ENCODE peak calls at places on chromosomes 4 and X, in nine cellular contexts. Z is upper lobe of right lung; J is cardiac muscle cell; L is heart right ventricle; G is CD8-positive, alpha-beta T cell; C is HCT116; O is IMR-90; B is fibroblast of lung; R is CD8-positive, alpha-beta memory T cell. Q is an unnamed sample. For H3K36me3, the result is how much of the 10 kb centered on the place peaks cover.

GRCh38 chr4:174882317-174882992 is 35.7 kb upstream of the ADAM29 start:
- DNase-seq in Z (no peak), J (no peak), L (no peak), G (no peak), C (no peak), O (no peak), B (no peak), R (no peak), Q (no peak)

GRCh38 chr4:17286737-17287460 is 225.0 kb downstream of the QDPR start:
- DNase-seq in Z (no peak), J (no peak), L (no peak), G (no peak), C (no peak), O (no peak), B (no peak), R (no peak), Q (no peak)

GRCh38 chrX:99078301-99078700 is 1331.8 kb downstream of the PCDH19 start:
- DNase-seq in Z (no peak), J (no peak), L (no peak), G (no peak), C (no peak), O (no peak), B (no peak), R (no peak), Q (no peak)

GRCh38 chr4:123446791-123447474 is 50.3 kb downstream of the SPRY1 start:
- DNase-seq in Z (no peak), J (peak), L (no peak), G (no peak), C (no peak), O (no peak), B (no peak), R (no peak), Q (no peak)

GRCh38 chrX:70426286-70427278 is 3.5 kb downstream of the GDPD2 start:
- DNase-seq in Z (no peak), J (no peak), L (no peak), G (no peak), C (no peak), O (no peak), B (no peak), R (no peak), Q (no peak)

GRCh38 chrX:48046846-48047245 is 24.6 kb downstream of the ZNF630 start:
- DNase-seq in Z (no peak), J (no peak), L (no peak), G (no peak), C (no peak), O (no peak), B (no peak), R (no peak), Q (no peak)

GRCh38 chrX:68833448-68833805 is 4.6 kb downstream of the EFNB1 start:
- DNase-seq in Z (no peak), J (no peak), L (no peak), G (no peak), C (no peak), O (no peak), B (no peak), R (no peak), Q (no peak)

GRCh38 chrX:87517571-87518141 is at the start of gene KLHL4:
- DNase-seq in Z (no peak), J (peak), L (no peak), G (no peak), C (no peak), O (peak), B (peak), R (no peak), Q (peak)

GRCh38 chr4:5024673-5025072 is 5.4 kb upstream of the CYTL1 start:
- DNase-seq in Z (no peak), J (no peak), L (no peak), G (no peak), C (no peak), O (no peak), B (no peak), R (no peak), Q (no peak)

GRCh38 chrX:150060406-150060805 is 122.1 kb upstream of the EOLA2 start:
- DNase-seq in Z (no peak), J (no peak), L (no peak), G (no peak), C (no peak), O (peak), B (peak), R (no peak), Q (no peak)

GRCh38 chr4:100391086-100391485 is 126.7 kb downstream of the EMCN start:
- DNase-seq in Z (no peak), J (no peak), L (no peak), G (no peak), C (no peak), O (no peak), B (no peak), R (no peak), Q (no peak)

GRCh38 chrX:103248553-103248952 is 6.4 kb downstream of the TCEAL8 start:
- DNase-seq in Z (no peak), J (peak), L (no peak), G (no peak), C (peak), O (peak), B (peak), R (no peak), Q (no peak)

GRCh38 chr4:109657854-109658253 is 45.4 kb downstream of the CASP6 start:
- DNase-seq in Z (no peak), J (no peak), L (no peak), G (no peak), C (no peak), O (no peak), B (no peak), R (no peak), Q (no peak)

GRCh38 chrX:120585702-120586101 is 18.2 kb upstream of the MCTS1 start:
- DNase-seq in Z (no peak), J (no peak), L (no peak), G (no peak), C (no peak), O (no peak), B (no peak), R (no peak), Q (no peak)

DNA sequence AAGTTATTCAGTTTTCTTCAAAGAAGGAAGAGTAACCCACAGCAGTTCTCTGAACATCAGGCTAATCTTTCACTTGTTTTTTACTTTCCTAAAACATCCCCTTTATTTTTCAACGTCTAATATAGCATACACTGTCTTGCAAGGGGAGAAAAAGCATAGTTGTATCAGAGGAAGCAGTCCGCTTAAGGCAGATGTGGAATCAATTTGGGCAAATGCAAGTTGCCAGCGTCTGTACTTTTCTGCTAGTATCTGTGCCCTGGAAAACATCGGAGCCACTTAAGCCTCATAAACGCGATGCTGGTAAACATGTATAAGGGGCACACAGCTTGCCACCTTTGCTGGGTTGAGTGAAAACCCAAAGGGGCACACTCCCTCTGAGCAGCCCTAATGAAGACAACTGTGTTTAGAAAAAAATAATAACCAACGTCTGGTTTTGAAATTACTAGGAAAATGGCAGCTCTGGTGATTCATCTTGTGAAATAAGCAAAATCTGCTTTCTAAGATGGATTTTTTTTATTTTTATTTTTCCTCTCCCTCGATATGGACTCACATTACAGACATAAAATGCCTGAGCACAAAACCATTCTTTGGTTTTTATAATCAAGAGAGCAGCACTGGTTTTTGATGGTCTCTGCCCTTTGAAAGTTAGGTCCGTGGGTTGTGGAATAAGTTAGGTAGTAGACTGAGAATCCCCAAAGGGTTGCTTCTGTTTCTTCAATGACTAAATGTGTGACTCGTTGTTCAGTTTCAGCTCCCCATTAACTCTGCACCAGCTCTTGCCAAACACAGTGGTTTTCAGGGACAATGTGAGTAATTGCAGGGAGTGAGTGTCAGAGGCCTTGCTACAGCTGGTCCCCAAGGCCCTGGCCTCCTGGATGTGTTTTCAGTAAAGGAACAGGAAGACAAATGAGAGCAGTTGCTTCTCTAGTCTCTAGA is 24.5 kb downstream of the SMIM20 start:
- DNase-seq in Z (no peak), J (no peak), L (peak), G (no peak), C (no peak), O (peak), B (peak), R (no peak), Q (no peak)
- H3K4me3 ChIP-seq in Z (no peak), J (no peak), L (no peak), G (no peak), C (no peak), O (no peak), B (no peak), R (no peak), Q (no peak)

GRCh38 chrX:72269671-72270251 is 7.3 kb downstream of the RPS4X start:
- DNase-seq in Z (no peak), J (no peak), L (no peak), G (no peak), C (no peak), O (peak), B (peak), R (no peak), Q (peak)

GRCh38 chrX:72272868-72273267 is 4.2 kb downstream of the RPS4X start:
- DNase-seq in Z (no peak), J (no peak), L (no peak), G (no peak), C (no peak), O (peak), B (peak), R (no peak), Q (no peak)

GRCh38 chrX:72271812-72272211 is 5.2 kb downstream of the RPS4X start:
- DNase-seq in Z (no peak), J (no peak), L (no peak), G (no peak), C (no peak), O (no peak), B (no peak), R (no peak), Q (no peak)

GRCh38 chrX:72270316-72270866 is 6.7 kb downstream of the RPS4X start:
- DNase-seq in Z (no peak), J (no peak), L (no peak), G (no peak), C (no peak), O (no peak), B (no peak), R (no peak), Q (no peak)

DNA sequence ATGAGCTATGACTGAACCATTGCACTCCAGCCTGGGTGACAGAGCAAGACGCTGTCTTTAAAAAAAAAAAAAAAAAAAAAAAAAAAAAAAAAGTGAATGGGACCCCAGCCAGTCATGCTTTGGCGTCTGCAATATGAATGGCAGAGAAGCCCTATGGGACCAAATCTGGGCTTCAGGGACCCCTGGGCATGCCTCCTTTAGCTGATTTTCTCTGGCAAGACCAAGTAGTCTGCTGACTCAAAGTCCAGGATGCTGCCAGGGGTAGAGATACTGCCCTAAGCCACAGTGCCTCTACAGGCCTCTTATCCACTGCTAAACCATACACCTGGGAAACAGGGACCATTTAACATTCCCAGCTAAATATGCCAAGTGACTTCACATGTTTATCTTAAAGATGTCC is 6.0 kb downstream of the RPS4X start:
- DNase-seq in Z (no peak), J (no peak), L (no peak), G (no peak), C (no peak), O (no peak), B (no peak), R (no peak), Q (no peak)
- H3K36me3 ChIP-seq in Z (under half), J (under half), L (half or more), G (under half), C (under half), O (half or more), B (under half), R (under half), Q (half or more)

GRCh38 chr4:1898681-1899080 is 27.5 kb downstream of the NSD2 start:
- DNase-seq in Z (no peak), J (no peak), L (no peak), G (no peak), C (no peak), O (no peak), B (no peak), R (no peak), Q (no peak)
- H3K27ac ChIP-seq in Z (no peak), J (no peak), L (no peak), G (no peak), C (no peak), O (no peak), B (no peak), R (no peak), Q (no peak)

DNA sequence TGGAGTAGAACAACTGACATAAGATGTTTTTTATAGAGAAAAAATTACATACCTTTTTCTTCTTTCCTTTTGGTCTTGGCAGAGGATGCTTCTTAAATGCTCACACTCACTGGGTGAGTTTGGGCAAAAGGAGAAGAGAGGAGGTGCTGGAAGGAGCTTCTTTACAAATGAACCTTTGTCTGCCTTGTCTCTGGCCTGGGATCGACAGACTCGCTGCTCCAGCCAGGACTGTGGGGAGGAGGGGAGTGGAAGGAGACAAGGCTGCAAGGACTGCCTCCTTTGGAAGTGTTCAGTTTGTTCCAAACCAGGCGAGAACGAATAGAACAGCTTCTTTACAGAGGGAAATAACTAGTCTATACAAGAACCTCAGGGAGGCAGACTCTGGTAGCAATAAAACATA is at the start of gene SCRG1:
- DNase-seq in Z (no peak), J (peak), L (no peak), G (no peak), C (no peak), O (peak), B (no peak), R (no peak), Q (no peak)
- H3K4me3 ChIP-seq in Z (no peak), J (no peak), L (no peak), G (no peak), C (no peak), O (no peak), B (peak), R (no peak), Q (no peak)

GRCh38 chr4:153322791-153323190 is 21.7 kb upstream of the MND1 start:
- DNase-seq in Z (no peak), J (no peak), L (no peak), G (no peak), C (no peak), O (peak), B (peak), R (no peak), Q (no peak)

GRCh38 chr4:153327247-153327646 is 17.2 kb upstream of the MND1 start:
- DNase-seq in Z (no peak), J (no peak), L (no peak), G (no peak), C (no peak), O (no peak), B (no peak), R (no peak), Q (no peak)

DNA sequence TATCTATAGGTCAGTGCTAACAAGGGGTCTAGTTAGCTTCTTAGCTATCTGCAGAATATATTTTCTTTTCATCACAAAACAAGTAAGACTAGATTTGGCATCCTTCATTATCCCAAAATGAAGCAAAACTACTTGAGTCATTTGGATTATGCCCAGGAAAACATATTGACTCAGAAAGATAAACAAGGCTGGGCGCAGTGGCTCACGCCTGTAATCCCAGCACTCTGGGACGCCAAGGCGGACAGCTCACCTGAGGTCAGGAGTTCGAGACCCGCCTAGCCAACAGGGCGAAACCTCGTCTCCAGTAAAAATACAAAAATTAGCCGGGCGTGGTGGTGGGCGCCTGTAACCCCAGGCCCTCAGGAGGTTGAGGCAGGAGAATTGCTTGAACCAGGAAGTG is 18.0 kb upstream of the MND1 start:
- DNase-seq in Z (no peak), J (no peak), L (no peak), G (no peak), C (peak), O (peak), B (peak), R (no peak), Q (no peak)
- H3K36me3 ChIP-seq in Z (under half), J (under half), L (half or more), G (under half), C (under half), O (under half), B (under half), R (under half), Q (under half)

DNA sequence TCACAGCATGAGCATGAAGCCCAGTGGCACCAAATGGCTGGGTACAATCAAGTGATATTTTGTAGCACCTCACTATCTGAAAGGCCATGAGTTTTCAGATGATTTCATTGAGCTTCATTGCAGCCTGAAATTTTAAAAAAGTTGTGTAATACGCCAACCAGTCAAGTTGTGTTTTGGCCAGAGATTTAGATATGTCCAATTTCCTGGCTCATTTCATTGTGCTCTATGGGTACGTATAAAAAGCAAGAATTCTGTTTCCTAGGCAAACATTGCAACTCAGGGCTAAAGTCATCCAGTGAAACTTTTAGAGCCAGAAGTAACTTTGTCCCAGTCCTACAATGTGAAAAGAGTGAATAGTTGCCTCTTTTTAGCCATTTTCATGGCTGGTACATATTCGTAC is 212.5 kb downstream of the GC start:
- DNase-seq in Z (no peak), J (no peak), L (no peak), G (no peak), C (no peak), O (no peak), B (no peak), R (no peak), Q (no peak)
- H3K27ac ChIP-seq in Z (no peak), J (peak), L (no peak), G (no peak), C (no peak), O (no peak), B (no peak), R (no peak), Q (no peak)